ENCODE peak calls at places on chromosomes 4 and X, in six cellular contexts. P, W, K, A, Z and H are unnamed samples.

GRCh38 chr4:151407466-151408379 is 1.3 kb upstream of the FHIP1A start:
- DNase-seq in P (no peak), W (peak), K (peak), A (peak), Z (no peak), H (peak)

GRCh38 chrX:102067966-102068723 is 57.3 kb upstream of the TCEAL2 start:
- DNase-seq in P (no peak), W (no peak), K (peak), A (no peak), Z (no peak), H (peak)

GRCh38 chrX:115350696-115351408 is 61.3 kb downstream of the LUZP4 start:
- DNase-seq in P (no peak), W (no peak), K (no peak), A (no peak), Z (no peak), H (no peak)

GRCh38 chrX:17613979-17614572 is 123.2 kb upstream of the SCML1 start:
- DNase-seq in P (no peak), W (no peak), K (peak), A (no peak), Z (no peak), H (peak)

GRCh38 chr4:16120720-16121119 is 36.9 kb upstream of the PROM1 start:
- DNase-seq in P (no peak), W (peak), K (no peak), A (no peak), Z (no peak), H (no peak)

GRCh38 chrX:71304561-71304960 is 3.0 kb downstream of the ITGB1BP2 start:
- DNase-seq in P (no peak), W (no peak), K (no peak), A (no peak), Z (no peak), H (no peak)

GRCh38 chr4:144611850-144612249 is 34.1 kb upstream of the HHIP start:
- DNase-seq in P (no peak), W (no peak), K (no peak), A (no peak), Z (no peak), H (peak)

GRCh38 chr4:7186516-7187296 is 5.6 kb upstream of the SORCS2 start:
- DNase-seq in P (no peak), W (no peak), K (no peak), A (no peak), Z (peak), H (no peak)

DNA sequence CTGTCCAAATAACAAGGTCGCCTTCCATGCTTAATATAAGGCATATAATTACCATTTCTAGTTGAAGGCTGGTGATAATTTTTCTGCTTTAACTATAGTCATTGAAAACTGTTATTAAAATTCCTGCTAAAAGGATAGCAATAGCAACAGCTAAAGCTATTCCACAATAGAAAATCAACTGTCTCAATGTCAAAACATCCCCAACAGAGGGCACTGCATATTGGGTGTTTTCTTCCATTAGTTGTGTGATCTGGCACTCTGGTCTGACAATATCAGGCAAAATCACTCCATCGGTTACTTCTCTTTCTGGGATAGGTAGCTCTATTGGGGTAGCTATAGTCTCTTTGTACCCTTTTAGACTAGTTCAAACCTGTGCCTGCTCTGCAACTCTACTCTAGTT is 53.5 kb downstream of the TMPRSS11F start:
- DNase-seq in P (no peak), W (no peak), K (no peak), A (no peak), Z (no peak), H (no peak)
- TF ChIP-seq CTCF in P (peak), W (no peak), K (no peak), A (no peak), Z (no peak), H (no peak)

GRCh38 chr4:60461551-60461950 is 738.6 kb upstream of the ADGRL3 start:
- DNase-seq in P (no peak), W (no peak), K (no peak), A (no peak), Z (no peak), H (no peak)

DNA sequence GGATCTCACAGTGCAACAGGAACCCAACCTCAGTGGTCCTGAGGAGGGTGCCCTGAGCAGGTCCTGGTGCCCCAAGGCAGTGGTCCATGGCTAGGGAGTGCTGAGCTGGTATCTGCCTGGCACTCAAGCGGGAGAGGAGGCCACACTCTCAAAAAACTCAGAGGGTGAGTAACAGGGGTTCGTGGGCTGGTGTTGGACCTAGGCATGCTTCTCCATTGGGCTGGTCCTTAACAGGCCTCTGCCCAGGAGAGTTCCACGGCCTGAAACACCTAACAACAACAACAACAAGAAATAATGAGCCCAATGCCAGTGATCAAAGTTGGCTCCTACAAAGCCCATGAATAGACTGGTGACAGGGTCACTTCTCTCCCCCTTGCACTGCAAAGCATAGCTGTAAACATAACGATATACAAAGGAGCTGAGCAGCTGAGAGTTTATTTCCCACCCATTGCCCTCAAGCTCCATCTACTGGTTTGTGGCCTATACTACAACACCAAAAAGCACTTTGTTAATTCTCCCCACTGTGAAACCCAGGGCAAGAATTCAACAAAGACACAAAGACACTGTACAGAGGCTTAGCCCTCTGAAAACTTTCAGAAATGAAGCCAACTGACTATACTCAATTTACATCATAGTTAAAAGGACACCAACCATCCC is 736.2 kb upstream of the ADGRL3 start:
- DNase-seq in P (no peak), W (no peak), K (no peak), A (no peak), Z (no peak), H (no peak)
- TF ChIP-seq CTCF in P (peak), W (no peak), K (no peak), A (no peak), Z (no peak), H (no peak)

DNA sequence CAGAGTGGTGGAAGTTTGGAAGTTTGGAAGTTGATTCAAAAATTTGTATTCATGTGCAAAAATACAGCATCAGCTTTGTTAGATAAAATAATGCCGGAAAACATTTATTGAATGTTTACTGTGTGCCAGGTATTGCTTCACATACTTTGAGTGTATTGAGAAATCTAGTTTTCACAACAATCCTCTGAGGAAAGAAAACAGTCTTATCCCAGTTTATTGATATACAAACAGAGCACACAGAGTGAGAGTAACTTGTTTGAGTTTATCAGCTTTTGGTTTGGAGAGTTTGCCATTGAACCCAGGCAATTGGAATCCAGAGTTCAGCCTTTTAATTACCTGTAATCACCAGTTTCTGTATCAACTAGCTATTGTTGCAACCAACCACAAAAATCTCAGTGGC is 127.2 kb upstream of the RPS6KA3 start:
- DNase-seq in P (no peak), W (no peak), K (no peak), A (no peak), Z (no peak), H (no peak)
- TF ChIP-seq CTCF in P (no peak), W (no peak), K (no peak), A (no peak), Z (no peak), H (no peak)

GRCh38 chr4:108512615-108513505 is 107.5 kb upstream of the RPL34 start:
- DNase-seq in P (no peak), W (peak), K (no peak), A (no peak), Z (no peak), H (peak)
- TF ChIP-seq CTCF in P (peak), W (no peak), K (no peak), A (no peak), Z (no peak), H (no peak)

DNA sequence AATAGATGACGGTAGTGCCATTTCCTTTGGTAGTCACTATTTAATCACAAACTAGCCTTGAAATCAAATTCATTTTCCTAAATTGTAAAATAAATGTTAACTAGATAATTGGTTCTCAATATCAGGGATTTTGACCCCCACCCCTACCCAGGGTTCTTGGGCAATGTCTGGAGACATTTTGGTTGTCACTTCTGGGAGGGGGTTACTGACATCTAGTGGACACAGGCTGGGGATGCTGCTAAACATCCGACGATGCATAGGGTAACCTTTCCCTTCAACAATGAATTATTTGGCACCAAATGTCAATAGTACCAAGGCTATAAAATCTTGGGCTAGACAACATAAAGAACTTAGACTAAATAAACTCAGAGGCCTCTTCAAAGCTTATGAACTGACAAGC is 285.8 kb upstream of the TRPC5 start:
- DNase-seq in P (no peak), W (no peak), K (no peak), A (no peak), Z (no peak), H (no peak)
- TF ChIP-seq CTCF in P (peak), W (no peak), K (no peak), A (no peak), Z (no peak), H (no peak)

GRCh38 chrX:108811891-108812290 is 75.5 kb upstream of the IRS4 start:
- DNase-seq in P (no peak), W (no peak), K (no peak), A (no peak), Z (no peak), H (no peak)
- TF ChIP-seq CTCF in P (no peak), W (no peak), K (peak), A (no peak), Z (no peak), H (no peak)

DNA sequence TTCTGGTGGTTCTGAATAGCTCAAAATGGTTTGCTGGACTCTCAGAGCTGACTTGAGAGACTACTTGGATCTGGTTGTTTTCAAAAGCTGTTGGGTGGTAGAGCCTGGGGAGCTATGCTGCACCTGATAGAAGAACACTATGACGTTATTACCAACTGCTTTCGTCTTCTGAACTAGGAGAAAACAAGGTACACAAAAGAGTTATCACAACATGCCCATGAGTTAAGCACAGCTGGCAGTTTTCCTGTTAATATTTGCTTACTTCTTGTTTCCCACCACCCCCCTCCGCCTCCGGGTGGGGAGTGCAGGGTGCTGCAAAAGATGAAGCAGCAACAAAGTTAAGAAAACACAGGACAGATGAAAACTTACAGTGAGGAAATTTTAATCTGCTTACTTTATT is 69.1 kb downstream of the RASL11B start:
- DNase-seq in P (no peak), W (no peak), K (no peak), A (no peak), Z (no peak), H (no peak)
- TF ChIP-seq CTCF in P (no peak), W (no peak), K (no peak), A (no peak), Z (no peak), H (no peak)

GRCh38 chrX:48933757-48934156 is 14.9 kb upstream of the PIM2 start:
- DNase-seq in P (no peak), W (no peak), K (no peak), A (no peak), Z (no peak), H (no peak)
- TF ChIP-seq CTCF in P (no peak), W (no peak), K (no peak), A (no peak), Z (no peak), H (no peak)